ENCODE peak calls at places on chromosome 11, in ten cellular contexts. One of them, this sample, is unnamed.

GRCh38 chr11:19316434-19316833 is 75.7 kb upstream of the E2F8 start:
- DNase-seq in sigmoid colon: peak
- DNase-seq in HCT116: no peak
- DNase-seq in endothelial cell of umbilical vein: no peak
- DNase-seq in H1: no peak
- DNase-seq in GM23338: no peak
- DNase-seq in SK-N-MC: no peak
- DNase-seq in esophagus muscularis mucosa: peak
- DNase-seq in breast epithelium: no peak
- DNase-seq in stomach: no peak
- DNase-seq in this sample: peak

GRCh38 chr11:69594481-69594880 is 46.5 kb upstream of the CCND1 start:
- DNase-seq in sigmoid colon: no peak
- DNase-seq in HCT116: no peak
- DNase-seq in endothelial cell of umbilical vein: no peak
- DNase-seq in H1: no peak
- DNase-seq in GM23338: no peak
- DNase-seq in SK-N-MC: no peak
- DNase-seq in esophagus muscularis mucosa: no peak
- DNase-seq in breast epithelium: no peak
- DNase-seq in stomach: no peak
- DNase-seq in this sample: no peak

GRCh38 chr11:7892751-7893356 is 38.2 kb downstream of the OR10A6 start:
- DNase-seq in sigmoid colon: no peak
- DNase-seq in HCT116: peak
- DNase-seq in endothelial cell of umbilical vein: peak
- DNase-seq in H1: no peak
- DNase-seq in GM23338: peak
- DNase-seq in SK-N-MC: no peak
- DNase-seq in esophagus muscularis mucosa: no peak
- DNase-seq in breast epithelium: no peak
- DNase-seq in stomach: no peak
- DNase-seq in this sample: no peak

GRCh38 chr11:99229544-99229943 is 208.8 kb downstream of the CNTN5 start:
- DNase-seq in sigmoid colon: no peak
- DNase-seq in HCT116: no peak
- DNase-seq in endothelial cell of umbilical vein: no peak
- DNase-seq in H1: no peak
- DNase-seq in GM23338: no peak
- DNase-seq in SK-N-MC: no peak
- DNase-seq in esophagus muscularis mucosa: no peak
- DNase-seq in breast epithelium: no peak
- DNase-seq in stomach: no peak
- DNase-seq in this sample: no peak

GRCh38 chr11:124602193-124602592 is 9.0 kb upstream of the PANX3 start:
- DNase-seq in sigmoid colon: no peak
- DNase-seq in HCT116: peak
- DNase-seq in endothelial cell of umbilical vein: no peak
- DNase-seq in H1: no peak
- DNase-seq in GM23338: no peak
- DNase-seq in SK-N-MC: no peak
- DNase-seq in esophagus muscularis mucosa: no peak
- DNase-seq in breast epithelium: no peak
- DNase-seq in stomach: no peak
- DNase-seq in this sample: no peak

GRCh38 chr11:102252339-102252891 is 64.9 kb upstream of the BIRC3 start:
- DNase-seq in sigmoid colon: no peak
- DNase-seq in HCT116: no peak
- DNase-seq in endothelial cell of umbilical vein: no peak
- DNase-seq in H1: no peak
- DNase-seq in GM23338: no peak
- DNase-seq in SK-N-MC: no peak
- DNase-seq in esophagus muscularis mucosa: no peak
- DNase-seq in breast epithelium: no peak
- DNase-seq in stomach: no peak
- DNase-seq in this sample: no peak

GRCh38 chr11:35343033-35343598 is 76.2 kb downstream of the SLC1A2 start:
- DNase-seq in sigmoid colon: no peak
- DNase-seq in HCT116: no peak
- DNase-seq in endothelial cell of umbilical vein: no peak
- DNase-seq in H1: no peak
- DNase-seq in GM23338: no peak
- DNase-seq in SK-N-MC: no peak
- DNase-seq in esophagus muscularis mucosa: no peak
- DNase-seq in breast epithelium: no peak
- DNase-seq in stomach: no peak
- DNase-seq in this sample: no peak

GRCh38 chr11:17593466-17594245 is 46.6 kb downstream of the OTOG start:
- DNase-seq in sigmoid colon: peak
- DNase-seq in HCT116: no peak
- DNase-seq in endothelial cell of umbilical vein: no peak
- DNase-seq in H1: peak
- DNase-seq in GM23338: no peak
- DNase-seq in SK-N-MC: no peak
- DNase-seq in esophagus muscularis mucosa: no peak
- DNase-seq in breast epithelium: no peak
- DNase-seq in stomach: no peak
- DNase-seq in this sample: no peak

GRCh38 chr11:35559949-35560348 is 34.5 kb upstream of the PAMR1 start:
- DNase-seq in sigmoid colon: no peak
- DNase-seq in HCT116: no peak
- DNase-seq in endothelial cell of umbilical vein: no peak
- DNase-seq in H1: no peak
- DNase-seq in GM23338: no peak
- DNase-seq in SK-N-MC: no peak
- DNase-seq in esophagus muscularis mucosa: peak
- DNase-seq in breast epithelium: no peak
- DNase-seq in stomach: no peak
- DNase-seq in this sample: no peak

GRCh38 chr11:77184136-77184860 is 56.3 kb downstream of the MYO7A start:
- DNase-seq in sigmoid colon: no peak
- DNase-seq in HCT116: no peak
- DNase-seq in endothelial cell of umbilical vein: no peak
- DNase-seq in H1: no peak
- DNase-seq in GM23338: no peak
- DNase-seq in SK-N-MC: no peak
- DNase-seq in esophagus muscularis mucosa: no peak
- DNase-seq in breast epithelium: no peak
- DNase-seq in stomach: no peak
- DNase-seq in this sample: no peak

GRCh38 chr11:77181226-77181625 is 53.2 kb downstream of the MYO7A start:
- DNase-seq in sigmoid colon: no peak
- DNase-seq in HCT116: no peak
- DNase-seq in endothelial cell of umbilical vein: no peak
- DNase-seq in H1: no peak
- DNase-seq in GM23338: no peak
- DNase-seq in SK-N-MC: no peak
- DNase-seq in esophagus muscularis mucosa: no peak
- DNase-seq in breast epithelium: no peak
- DNase-seq in stomach: no peak
- DNase-seq in this sample: no peak

GRCh38 chr11:77181799-77182541 is 53.9 kb downstream of the MYO7A start:
- DNase-seq in sigmoid colon: no peak
- DNase-seq in HCT116: no peak
- DNase-seq in endothelial cell of umbilical vein: no peak
- DNase-seq in H1: no peak
- DNase-seq in GM23338: no peak
- DNase-seq in SK-N-MC: no peak
- DNase-seq in esophagus muscularis mucosa: no peak
- DNase-seq in breast epithelium: no peak
- DNase-seq in stomach: no peak
- DNase-seq in this sample: no peak

GRCh38 chr11:77182542-77183420 is 54.7 kb downstream of the MYO7A start:
- DNase-seq in sigmoid colon: no peak
- DNase-seq in HCT116: no peak
- DNase-seq in endothelial cell of umbilical vein: no peak
- DNase-seq in H1: no peak
- DNase-seq in GM23338: no peak
- DNase-seq in SK-N-MC: no peak
- DNase-seq in esophagus muscularis mucosa: no peak
- DNase-seq in breast epithelium: no peak
- DNase-seq in stomach: no peak
- DNase-seq in this sample: no peak

DNA sequence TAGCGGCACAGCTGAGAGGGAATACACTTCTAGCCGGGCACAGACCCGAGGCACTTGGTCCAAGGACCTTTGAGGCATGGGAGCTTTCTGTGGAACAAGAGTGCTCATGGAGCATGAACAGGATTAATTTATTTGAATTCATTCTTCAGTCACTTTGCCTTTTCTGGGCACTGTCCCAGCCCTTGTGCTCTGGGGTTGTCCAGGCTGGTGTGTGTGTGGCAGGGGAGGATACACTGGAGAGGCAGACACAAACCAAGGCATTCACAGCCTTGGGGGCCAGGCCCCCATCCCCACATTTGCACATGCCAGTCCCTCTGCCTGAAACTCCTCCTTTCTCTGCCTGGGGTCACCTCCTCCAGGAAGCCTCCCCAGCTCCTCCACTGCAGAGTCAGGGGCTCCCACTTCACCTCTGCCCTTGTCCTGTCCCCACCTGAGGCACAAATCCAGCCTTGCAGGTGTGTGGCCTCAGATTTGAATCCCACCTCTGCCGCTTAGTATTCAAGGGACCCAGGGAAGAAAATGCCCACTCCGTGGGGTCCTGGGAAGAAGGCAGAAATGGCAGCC is 55.5 kb downstream of the MYO7A start:
- DNase-seq in sigmoid colon: no peak
- DNase-seq in HCT116: no peak
- DNase-seq in endothelial cell of umbilical vein: no peak
- DNase-seq in H1: no peak
- DNase-seq in GM23338: no peak
- DNase-seq in SK-N-MC: no peak
- DNase-seq in esophagus muscularis mucosa: no peak
- DNase-seq in breast epithelium: no peak
- DNase-seq in stomach: no peak
- DNase-seq in this sample: no peak
- TF ChIP-seq POLR2AphosphoS5 in sigmoid colon: no peak
- TF ChIP-seq POLR2AphosphoS5 in HCT116: no peak
- TF ChIP-seq POLR2AphosphoS5 in endothelial cell of umbilical vein: no peak
- TF ChIP-seq POLR2AphosphoS5 in H1: no peak
- TF ChIP-seq POLR2AphosphoS5 in GM23338: no peak
- TF ChIP-seq POLR2AphosphoS5 in SK-N-MC: no peak
- TF ChIP-seq POLR2AphosphoS5 in esophagus muscularis mucosa: no peak
- TF ChIP-seq POLR2AphosphoS5 in breast epithelium: no peak
- TF ChIP-seq POLR2AphosphoS5 in stomach: no peak
- TF ChIP-seq POLR2AphosphoS5 in this sample: no peak

GRCh38 chr11:60887531-60887930 is 18.9 kb downstream of the PRPF19 start:
- DNase-seq in sigmoid colon: no peak
- DNase-seq in HCT116: peak
- DNase-seq in endothelial cell of umbilical vein: peak
- DNase-seq in H1: peak
- DNase-seq in GM23338: peak
- DNase-seq in SK-N-MC: no peak
- DNase-seq in esophagus muscularis mucosa: no peak
- DNase-seq in breast epithelium: no peak
- DNase-seq in stomach: peak
- DNase-seq in this sample: peak
- TF ChIP-seq POLR2AphosphoS5 in sigmoid colon: no peak
- TF ChIP-seq POLR2AphosphoS5 in HCT116: no peak
- TF ChIP-seq POLR2AphosphoS5 in endothelial cell of umbilical vein: no peak
- TF ChIP-seq POLR2AphosphoS5 in H1: no peak
- TF ChIP-seq POLR2AphosphoS5 in GM23338: no peak
- TF ChIP-seq POLR2AphosphoS5 in SK-N-MC: no peak
- TF ChIP-seq POLR2AphosphoS5 in esophagus muscularis mucosa: no peak
- TF ChIP-seq POLR2AphosphoS5 in breast epithelium: no peak
- TF ChIP-seq POLR2AphosphoS5 in stomach: no peak
- TF ChIP-seq POLR2AphosphoS5 in this sample: no peak

GRCh38 chr11:134402910-134403309 is 9.1 kb downstream of the B3GAT1 start:
- DNase-seq in sigmoid colon: no peak
- DNase-seq in HCT116: no peak
- DNase-seq in endothelial cell of umbilical vein: no peak
- DNase-seq in H1: no peak
- DNase-seq in GM23338: no peak
- DNase-seq in SK-N-MC: no peak
- DNase-seq in esophagus muscularis mucosa: no peak
- DNase-seq in breast epithelium: no peak
- DNase-seq in stomach: no peak
- DNase-seq in this sample: no peak
- TF ChIP-seq POLR2AphosphoS5 in sigmoid colon: no peak
- TF ChIP-seq POLR2AphosphoS5 in HCT116: no peak
- TF ChIP-seq POLR2AphosphoS5 in endothelial cell of umbilical vein: no peak
- TF ChIP-seq POLR2AphosphoS5 in H1: no peak
- TF ChIP-seq POLR2AphosphoS5 in GM23338: no peak
- TF ChIP-seq POLR2AphosphoS5 in SK-N-MC: no peak
- TF ChIP-seq POLR2AphosphoS5 in esophagus muscularis mucosa: no peak
- TF ChIP-seq POLR2AphosphoS5 in breast epithelium: no peak
- TF ChIP-seq POLR2AphosphoS5 in stomach: no peak
- TF ChIP-seq POLR2AphosphoS5 in this sample: no peak

GRCh38 chr11:26996056-26996455 is 2.1 kb downstream of the FIBIN start:
- DNase-seq in sigmoid colon: no peak
- DNase-seq in HCT116: no peak
- DNase-seq in endothelial cell of umbilical vein: no peak
- DNase-seq in H1: no peak
- DNase-seq in GM23338: no peak
- DNase-seq in SK-N-MC: no peak
- DNase-seq in esophagus muscularis mucosa: no peak
- DNase-seq in breast epithelium: no peak
- DNase-seq in stomach: no peak
- DNase-seq in this sample: no peak

GRCh38 chr11:26993965-26994446 is at the start of gene FIBIN:
- DNase-seq in sigmoid colon: peak
- DNase-seq in HCT116: no peak
- DNase-seq in endothelial cell of umbilical vein: no peak
- DNase-seq in H1: peak
- DNase-seq in GM23338: peak
- DNase-seq in SK-N-MC: no peak
- DNase-seq in esophagus muscularis mucosa: no peak
- DNase-seq in breast epithelium: no peak
- DNase-seq in stomach: no peak
- DNase-seq in this sample: no peak

GRCh38 chr11:26992031-26992541 is 1.8 kb upstream of the FIBIN start:
- DNase-seq in sigmoid colon: no peak
- DNase-seq in HCT116: no peak
- DNase-seq in endothelial cell of umbilical vein: no peak
- DNase-seq in H1: no peak
- DNase-seq in GM23338: no peak
- DNase-seq in SK-N-MC: no peak
- DNase-seq in esophagus muscularis mucosa: no peak
- DNase-seq in breast epithelium: no peak
- DNase-seq in stomach: no peak
- DNase-seq in this sample: no peak

DNA sequence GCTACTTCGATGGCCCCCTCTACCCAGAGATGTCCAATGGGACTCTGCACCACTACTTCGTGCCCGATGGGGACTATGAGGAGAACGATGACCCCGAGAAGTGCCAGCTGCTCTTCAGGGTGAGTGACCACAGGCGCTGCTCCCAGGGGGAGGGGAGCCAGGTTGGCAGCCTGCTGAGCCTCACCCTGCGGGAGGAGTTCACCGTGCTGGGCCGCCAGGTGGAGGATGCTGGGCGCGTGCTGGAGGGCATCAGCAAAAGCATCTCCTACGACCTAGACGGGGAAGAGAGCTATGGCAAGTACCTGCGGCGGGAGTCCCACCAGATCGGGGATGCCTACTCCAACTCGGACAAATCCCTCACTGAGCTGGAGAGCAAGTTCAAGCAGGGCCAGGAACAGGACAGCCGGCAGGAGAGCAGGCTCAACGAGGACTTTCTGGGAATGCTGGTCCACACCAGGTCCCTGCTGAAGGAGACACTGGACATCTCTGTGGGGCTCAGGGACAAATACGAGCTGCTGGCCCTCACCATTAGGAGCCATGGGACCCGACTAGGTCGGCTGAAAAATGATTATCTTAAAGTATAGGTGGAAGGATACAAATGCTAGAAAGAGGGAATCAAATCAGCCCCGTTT is 783 bp downstream of the FIBIN start:
- DNase-seq in sigmoid colon: peak
- DNase-seq in HCT116: no peak
- DNase-seq in endothelial cell of umbilical vein: no peak
- DNase-seq in H1: peak
- DNase-seq in GM23338: peak
- DNase-seq in SK-N-MC: no peak
- DNase-seq in esophagus muscularis mucosa: no peak
- DNase-seq in breast epithelium: no peak
- DNase-seq in stomach: no peak
- DNase-seq in this sample: no peak
- TF ChIP-seq POLR2AphosphoS5 in sigmoid colon: no peak
- TF ChIP-seq POLR2AphosphoS5 in HCT116: no peak
- TF ChIP-seq POLR2AphosphoS5 in endothelial cell of umbilical vein: no peak
- TF ChIP-seq POLR2AphosphoS5 in H1: no peak
- TF ChIP-seq POLR2AphosphoS5 in GM23338: no peak
- TF ChIP-seq POLR2AphosphoS5 in SK-N-MC: no peak
- TF ChIP-seq POLR2AphosphoS5 in esophagus muscularis mucosa: no peak
- TF ChIP-seq POLR2AphosphoS5 in breast epithelium: no peak
- TF ChIP-seq POLR2AphosphoS5 in stomach: no peak
- TF ChIP-seq POLR2AphosphoS5 in this sample: no peak

This sample was measured in prostate gland.